ENCODE peak calls at places on chromosomes 2 and 18, in four cellular contexts. N is M059J, Z is lower leg skin, B is pancreas. I is an unnamed sample.
A peak's percentile ranks its signal among the peaks of the same experiment; 100 is the strongest.

GRCh38 chr2:108455571-108455970 is 6.6 kb downstream of the GCC2 start:
- DNase-seq in B (no peak), Z (no peak), N (no peak), I (no peak)

GRCh38 chr2:236174608-236175001 is 6.4 kb upstream of the GBX2 start:
- DNase-seq in N (peak; percentile 26), Z (peak; percentile 66), B (no peak), I (peak; percentile 85)

GRCh38 chr18:28284132-28284531 is 107.2 kb upstream of the CDH2 start:
- DNase-seq in N (peak; percentile 77), B (no peak), Z (no peak), I (peak; percentile 53)

GRCh38 chr2:45469314-45470099 is 141.6 kb downstream of the SRBD1 start:
- DNase-seq in B (peak; percentile 25), N (no peak), Z (no peak), I (no peak)

GRCh38 chr18:2494921-2495320 is 76.4 kb downstream of the METTL4 start:
- DNase-seq in Z (no peak), N (peak; percentile 91), B (no peak), I (peak; percentile 13)

GRCh38 chr2:3440486-3440885 is 61.0 kb downstream of the TRAPPC12 start:
- DNase-seq in B (no peak), N (no peak), Z (no peak), I (no peak)

GRCh38 chr2:113757059-113757657 is 716 bp upstream of the SLC35F5 start:
- DNase-seq in Z (no peak), N (no peak), B (peak; percentile 16), I (no peak)

GRCh38 chr2:105545731-105546622 is 147.1 kb upstream of the FHL2 start:
- DNase-seq in B (peak; percentile 59), Z (peak; percentile 86), N (peak; percentile 58), I (peak; percentile 72)

GRCh38 chr18:906416-907170 is 1.9 kb downstream of the ADCYAP1 start:
- DNase-seq in Z (peak; percentile 70), B (no peak), N (no peak), I (peak; percentile 85)

GRCh38 chr2:142682528-142682927 is 194.9 kb upstream of the KYNU start:
- DNase-seq in B (no peak), Z (no peak), N (peak; percentile 35), I (no peak)

GRCh38 chr2:230067990-230068657 is 600 bp downstream of the SLC16A14 start:
- DNase-seq in Z (peak; percentile 88), B (peak; percentile 30), N (peak; percentile 47), I (peak; percentile 85)

GRCh38 chr2:237818066-237818473 is 19.5 kb downstream of the RBM44 start:
- DNase-seq in B (no peak), N (peak; percentile 49), Z (no peak), I (no peak)

GRCh38 chr2:9205963-9206948 is at the start of gene ASAP2:
- DNase-seq in Z (peak; percentile 94), N (peak; percentile 67), B (peak; percentile 77), I (peak; percentile 100)

GRCh38 chr2:47313141-47313691 is 89.7 kb upstream of the MSH2 start:
- DNase-seq in B (no peak), N (peak; percentile 32), Z (no peak), I (no peak)

GRCh38 chr2:213451542-213452256 is 167.4 kb downstream of the SPAG16 start:
- DNase-seq in Z (no peak), B (peak; percentile 24), N (no peak), I (no peak)

GRCh38 chr2:160968183-160968582 is 192.0 kb upstream of the TANK start:
- DNase-seq in B (no peak), Z (no peak), N (no peak), I (no peak)